ENCODE peak calls at places on chromosomes 3 and 15, in six cellular contexts. O is hypothalamus, W is esophagus squamous epithelium, C is NCI-H1930, M is body of pancreas, S is Right ventricle myocardium superior. A is an unnamed sample.
A peak's percentile ranks its signal among the peaks of the same experiment; 100 is the strongest.

GRCh38 chr3:53346922-53347260 is 452 bp downstream of the DCP1A start:
- DNase-seq in O (no peak), W (no peak), C (no peak), M (no peak), S (no peak), A (no peak)

GRCh38 chr15:87477759-87478687 is 778.5 kb downstream of the NTRK3 start:
- DNase-seq in O (no peak), W (no peak), C (no peak), M (peak; percentile 76), S (no peak), A (no peak)

GRCh38 chr3:113812854-113813253 is 25.7 kb upstream of the GRAMD1C start:
- DNase-seq in O (no peak), W (no peak), C (no peak), M (no peak), S (no peak), A (no peak)

GRCh38 chr3:37619568-37619967 is 242.1 kb upstream of the CTDSPL start:
- DNase-seq in O (no peak), W (no peak), C (no peak), M (no peak), S (no peak), A (no peak)

GRCh38 chr3:71972031-71972430 is 187.1 kb upstream of the PROK2 start:
- DNase-seq in O (no peak), W (no peak), C (no peak), M (no peak), S (no peak), A (no peak)

GRCh38 chr3:190902292-190902691 is 39.8 kb upstream of the GMNC start:
- DNase-seq in O (no peak), W (no peak), C (no peak), M (no peak), S (no peak), A (no peak)

GRCh38 chr3:41881233-41881821 is 80.6 kb downstream of the ULK4 start:
- DNase-seq in O (no peak), W (no peak), C (peak; percentile 8), M (peak; percentile 20), S (no peak), A (no peak)

GRCh38 chr3:195041871-195042740 is 228.9 kb downstream of the XXYLT1 start:
- DNase-seq in O (no peak), W (no peak), C (no peak), M (no peak), S (no peak), A (no peak)